ENCODE peak calls at places on chromosomes 13 and 19, in four cellular contexts. C, J, F and R are unnamed samples.

GRCh38 chr13:40344270-40345148 is 321.9 kb downstream of the FOXO1 start:
- DNase-seq in F (no peak), C (no peak), J (no peak), R (no peak)

GRCh38 chr19:311813-312261 is 20.6 kb upstream of the PLPP2 start:
- DNase-seq in C (no peak), F (peak; percentile 60), J (no peak), R (no peak)

GRCh38 chr13:43387880-43388279 is 364.5 kb downstream of the DNAJC15 start:
- DNase-seq in F (no peak), J (no peak), C (no peak), R (no peak)

GRCh38 chr13:107203146-107203847 is 635.4 kb upstream of the ARGLU1 start:
- DNase-seq in J (peak; percentile 53), C (peak; percentile 70), F (no peak), R (peak; percentile 11)

GRCh38 chr13:77215543-77215942 is 111.4 kb downstream of the MYCBP2 start:
- DNase-seq in J (no peak), C (no peak), F (no peak), R (no peak)

GRCh38 chr19:4077800-4078683 is 11.3 kb upstream of the ZBTB7A start:
- DNase-seq in J (peak; percentile 28), F (peak; percentile 84), C (no peak), R (peak; percentile 78)

GRCh38 chr13:28611021-28611420 is 47.9 kb upstream of the POMP start:
- DNase-seq in F (no peak), J (no peak), C (no peak), R (no peak)

GRCh38 chr19:51799311-51799997 is 4.5 kb downstream of the FPR3 start:
- DNase-seq in F (peak; percentile 82), C (no peak), J (no peak), R (no peak)

GRCh38 chr13:111115051-111115840 is at the start of gene ARHGEF7:
- DNase-seq in J (peak; percentile 46), C (no peak), F (peak; percentile 37), R (peak; percentile 65)

GRCh38 chr19:23525265-23525862 is 130.1 kb upstream of the ZNF91 start:
- DNase-seq in C (no peak), F (no peak), J (no peak), R (no peak)

GRCh38 chr13:24135674-24136300 is 24.7 kb upstream of the SPATA13 start:
- DNase-seq in F (no peak), C (no peak), J (no peak), R (no peak)

GRCh38 chr13:80558074-80558473 is 217.1 kb upstream of the SPRY2 start:
- DNase-seq in C (no peak), F (no peak), J (no peak), R (no peak)

GRCh38 chr13:85737952-85738351 is 61.3 kb downstream of the SLITRK6 start:
- DNase-seq in J (no peak), F (no peak), C (no peak), R (no peak)

GRCh38 chr19:13764101-13764807 is at the start of gene MRI1:
- DNase-seq in F (peak; percentile 84), J (peak; percentile 79), C (peak; percentile 48), R (peak; percentile 94)

GRCh38 chr19:49556412-49557398 is 23.7 kb downstream of the NOSIP start:
- DNase-seq in C (peak; percentile 92), F (no peak), J (peak; percentile 11), R (no peak)

GRCh38 chr13:45540195-45540594 is 75.3 kb downstream of the ERICH6B start:
- DNase-seq in C (no peak), F (no peak), J (no peak), R (no peak)

GRCh38 chr19:34666958-34667265 is 10.0 kb downstream of the SCGB2B2 start:
- DNase-seq in C (no peak), J (no peak), F (no peak), R (no peak)

GRCh38 chr19:2949939-2950285 is 5.1 kb upstream of the ZNF77 start:
- DNase-seq in F (no peak), C (no peak), J (peak; percentile 79), R (no peak)

GRCh38 chr13:64675256-64675892 is 2554.8 kb downstream of the PCDH9 start:
- DNase-seq in J (no peak), F (no peak), C (no peak), R (no peak)

GRCh38 chr19:33161201-33161600 is 29.3 kb downstream of the WDR88 start:
- DNase-seq in J (no peak), F (no peak), C (no peak), R (no peak)

GRCh38 chr13:113005076-113005865 is 36.3 kb downstream of the MCF2L start:
- DNase-seq in J (no peak), F (no peak), C (no peak), R (no peak)
- TF ChIP-seq CTCF in J (no peak), F (no peak), C (no peak), R (no peak)

DNA sequence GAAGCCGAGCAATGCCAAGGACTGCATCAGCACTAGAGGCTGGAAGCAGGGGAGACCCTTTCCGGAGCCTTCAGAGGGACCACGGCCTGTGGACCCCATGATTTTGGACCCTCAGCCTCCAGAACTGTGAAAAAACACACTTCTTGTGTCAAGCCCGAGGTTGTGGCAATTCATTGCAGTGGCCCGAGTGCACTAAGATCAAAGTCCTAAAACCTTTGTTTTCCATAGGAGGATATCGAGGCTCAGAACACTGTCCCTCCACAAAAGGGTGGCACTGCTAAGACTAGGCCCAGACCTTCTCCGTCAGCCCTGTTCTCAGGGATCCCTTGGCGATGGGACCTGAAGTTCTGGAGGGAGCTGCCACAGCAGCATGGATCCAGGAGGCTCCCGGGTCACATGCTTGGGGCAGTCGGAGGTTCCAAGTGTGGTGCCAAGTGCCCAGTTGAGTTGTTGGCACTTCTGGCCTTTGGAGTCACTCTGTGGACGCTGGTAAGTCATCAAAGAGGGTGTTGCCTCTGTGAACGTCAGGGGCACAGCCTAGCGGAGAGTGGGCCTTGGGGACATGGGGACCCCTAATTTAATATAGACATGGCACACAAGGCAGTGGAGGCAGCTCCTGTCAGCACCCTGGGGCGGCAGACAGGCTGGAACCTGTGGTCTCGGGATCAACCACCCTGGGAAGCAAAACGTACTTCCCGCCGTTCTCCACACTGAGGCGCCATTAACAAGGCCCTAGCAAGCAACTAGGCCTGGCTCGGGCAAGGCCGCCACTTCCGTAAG is 199.2 kb downstream of the COL4A1 start:
- DNase-seq in J (no peak), C (peak; percentile 72), F (no peak), R (no peak)
- TF ChIP-seq CTCF in J (peak; percentile 11), C (peak; percentile 68), F (no peak), R (no peak)

GRCh38 chr19:36259211-36259610 is 44.3 kb downstream of the ZNF146 start:
- DNase-seq in F (no peak), C (no peak), J (no peak), R (no peak)
- TF ChIP-seq CTCF in F (no peak), C (no peak), J (no peak), R (no peak)

GRCh38 chr19:8071912-8072311 is 19.4 kb downstream of the CCL25 start:
- DNase-seq in J (no peak), C (no peak), F (no peak), R (no peak)
- TF ChIP-seq CTCF in J (no peak), C (peak; percentile 38), F (no peak), R (no peak)

GRCh38 chr13:34347784-34348573 is 530.0 kb downstream of the RFC3 start:
- DNase-seq in C (no peak), F (no peak), J (no peak), R (no peak)
- TF ChIP-seq CTCF in C (no peak), F (no peak), J (no peak), R (no peak)

GRCh38 chr13:41352935-41353801 is 42.1 kb downstream of the NAA16 start:
- DNase-seq in C (peak; percentile 47), J (peak; percentile 28), F (no peak), R (peak; percentile 65)

GRCh38 chr13:41356788-41357187 is 45.7 kb downstream of the NAA16 start:
- DNase-seq in J (no peak), C (no peak), F (no peak), R (no peak)

DNA sequence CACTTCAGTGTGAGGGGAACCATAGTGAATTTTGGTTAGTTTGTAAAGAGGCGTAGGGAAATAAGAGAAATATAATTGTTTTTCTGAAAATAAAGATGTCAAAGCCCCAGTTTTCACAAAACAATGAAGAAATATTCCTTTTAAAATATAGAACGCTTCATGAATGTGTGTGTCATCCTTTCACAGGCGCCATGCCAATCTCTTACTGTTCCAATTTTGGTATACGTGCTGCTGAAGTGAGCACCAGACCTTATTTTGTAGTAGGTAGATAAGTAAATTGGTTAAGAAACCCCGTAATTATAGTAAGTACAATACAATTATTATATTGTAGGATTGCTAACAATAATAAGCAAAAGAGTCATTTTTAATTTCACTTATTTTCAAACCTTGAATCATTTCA is 43.3 kb downstream of the NAA16 start:
- DNase-seq in C (no peak), F (no peak), J (no peak), R (no peak)
- TF ChIP-seq CTCF in C (no peak), F (no peak), J (no peak), R (no peak)